ENCODE peak calls at places on chromosome 9, in four cellular contexts. D is mammary epithelial cell, F is T-helper 9 cell, U is fibroblast of the aortic adventitia. B is an unnamed sample.

GRCh38 chr9:14270358-14271077 is 43.4 kb downstream of the NFIB start:
- DNase-seq in F (no peak), U (peak), D (no peak), B (no peak)

GRCh38 chr9:110088099-110088498 is 119.9 kb downstream of the C9orf152 start:
- DNase-seq in D (no peak), U (no peak), F (no peak), B (no peak)

GRCh38 chr9:61666310-61666709 is 476.5 kb downstream of the SPATA31A7 start:
- DNase-seq in U (no peak), F (no peak), D (no peak), B (no peak)

GRCh38 chr9:129400001-129400970 is 220.6 kb downstream of the C9orf50 start:
- DNase-seq in D (no peak), U (no peak), F (no peak), B (no peak)

GRCh38 chr9:15277400-15278137 is 29.4 kb downstream of the TTC39B start:
- DNase-seq in U (peak), F (no peak), D (peak), B (no peak)

GRCh38 chr9:92762781-92763708 is 1.6 kb downstream of the BICD2 start:
- DNase-seq in U (no peak), D (no peak), F (no peak), B (no peak)

GRCh38 chr9:89494199-89494598 is 3.7 kb downstream of the SEMA4D start:
- DNase-seq in U (no peak), D (no peak), F (no peak), B (no peak)

GRCh38 chr9:131709741-131710499 is 30.0 kb downstream of the RAPGEF1 start:
- DNase-seq in D (peak), F (peak), U (peak), B (no peak)

GRCh38 chr9:22514866-22515265 is 68.2 kb downstream of the DMRTA1 start:
- DNase-seq in F (no peak), U (no peak), D (peak), B (no peak)

GRCh38 chr9:89807101-89807395 is 202.2 kb downstream of the GADD45G start:
- DNase-seq in F (no peak), U (no peak), D (no peak), B (no peak)

GRCh38 chr9:127170652-127171051 is 48.2 kb upstream of the ANGPTL2 start:
- DNase-seq in U (no peak), F (no peak), D (no peak), B (no peak)

GRCh38 chr9:135811796-135812195 is 95.5 kb downstream of the CAMSAP1 start:
- DNase-seq in U (no peak), D (no peak), F (no peak), B (no peak)

GRCh38 chr9:81519816-81520215 is 169.5 kb downstream of the TLE1 start:
- DNase-seq in U (peak), D (no peak), F (no peak), B (no peak)

GRCh38 chr9:122200960-122201635 is 27.7 kb downstream of the LHX6 start:
- DNase-seq in D (no peak), U (peak), F (no peak), B (no peak)

GRCh38 chr9:100669968-100670367 is 92.1 kb downstream of the CAVIN4 start:
- DNase-seq in F (no peak), D (no peak), U (no peak), B (no peak)

GRCh38 chr9:126361810-126362238 is 35.2 kb downstream of the MVB12B start:
- DNase-seq in F (no peak), U (no peak), D (no peak), B (no peak)

GRCh38 chr9:83959061-83959460 is 21.0 kb downstream of the HNRNPK start:
- DNase-seq in D (no peak), F (no peak), U (peak), B (no peak)

GRCh38 chr9:108850293-108850897 is 5.4 kb downstream of the ACTL7B start:
- DNase-seq in U (peak), D (peak), F (no peak), B (no peak)

GRCh38 chr9:93082841-93083411 is 13.1 kb upstream of the CARD19 start:
- DNase-seq in F (no peak), D (no peak), U (no peak), B (no peak)

GRCh38 chr9:134379774-134380431 is 53.6 kb downstream of the RXRA start:
- DNase-seq in F (no peak), D (peak), U (no peak), B (no peak)

GRCh38 chr9:121279841-121280388 is 12.0 kb downstream of the GSN start:
- DNase-seq in F (no peak), U (no peak), D (no peak), B (no peak)

GRCh38 chr9:98995059-98995665 is 51.5 kb downstream of the COL15A1 start:
- DNase-seq in U (peak), D (no peak), F (no peak), B (no peak)

GRCh38 chr9:133477992-133478850 is 678 bp downstream of the SLC2A6 start:
- DNase-seq in F (no peak), D (peak), U (peak), B (peak)

GRCh38 chr9:36911601-36912412 is 122.3 kb downstream of the PAX5 start:
- DNase-seq in U (no peak), F (no peak), D (no peak), B (no peak)

GRCh38 chr9:127132921-127133647 is 10.6 kb upstream of the ANGPTL2 start:
- DNase-seq in U (no peak), F (no peak), D (no peak), B (no peak)

GRCh38 chr9:133374612-133375115 is 1.2 kb downstream of the SURF4 start:
- DNase-seq in F (no peak), D (peak), U (peak), B (no peak)

GRCh38 chr9:73125651-73126050 is 26.0 kb upstream of the ANXA1 start:
- DNase-seq in D (peak), U (peak), F (no peak), B (no peak)

GRCh38 chr9:128081052-128081451 is 13.0 kb downstream of the SLC25A25 start:
- DNase-seq in F (no peak), U (peak), D (no peak), B (no peak)

GRCh38 chr9:104992696-104993095 is 64.7 kb upstream of the ABCA1 start:
- DNase-seq in D (no peak), F (no peak), U (peak), B (no peak)

GRCh38 chr9:127684576-127684975 is 22.2 kb upstream of the CFAP157 start:
- DNase-seq in D (peak), F (no peak), U (peak), B (no peak)

GRCh38 chr9:136438909-136439549 is 616 bp downstream of the INPP5E start:
- DNase-seq in F (peak), U (peak), D (peak), B (no peak)

GRCh38 chr9:81035171-81035570 is 654.2 kb downstream of the TLE1 start:
- DNase-seq in U (peak), D (peak), F (no peak), B (no peak)

GRCh38 chr9:70413427-70413797 is 1.0 kb downstream of the KLF9 start:
- DNase-seq in F (peak), D (no peak), U (no peak), B (no peak)

GRCh38 chr9:32587901-32588300 is 14.9 kb upstream of the NDUFB6 start:
- DNase-seq in D (peak), F (no peak), U (no peak), B (no peak)

GRCh38 chr9:130732131-130732530 is 38.6 kb downstream of the EXOSC2 start:
- DNase-seq in F (no peak), D (peak), U (no peak), B (no peak)